ENCODE peak calls at places on chromosomes 7 and 10, in six cellular contexts. R is effector CD4-positive, alpha-beta T cell; Q is naive thymus-derived CD4-positive, alpha-beta T cell; N is Jurkat, Clone E6-1; M is SW480; S is NCI-H2029. E is an unnamed sample.

GRCh38 chr7:14717711-14718304 is 184.7 kb downstream of the DGKB start:
- DNase-seq in R (no peak), Q (no peak), N (no peak), M (peak; percentile 62), S (peak; percentile 25), E (no peak)

GRCh38 chr7:131235489-131236317 is 92.0 kb upstream of the MKLN1 start:
- DNase-seq in R (peak; percentile 71), Q (peak; percentile 6), N (peak; percentile 68), M (peak; percentile 86), S (no peak), E (peak; percentile 80)

GRCh38 chr10:110032801-110033723 is 25.3 kb downstream of the ADD3 start:
- DNase-seq in R (no peak), Q (no peak), N (no peak), M (no peak), S (no peak), E (no peak)

GRCh38 chr10:132065491-132066105 is at the start of gene JAKMIP3:
- DNase-seq in R (no peak), Q (no peak), N (no peak), M (peak; percentile 88), S (no peak), E (no peak)

GRCh38 chr10:77909755-77910375 is 16.7 kb downstream of the DLG5 start:
- DNase-seq in R (no peak), Q (no peak), N (no peak), M (peak; percentile 27), S (no peak), E (no peak)

GRCh38 chr10:80161321-80162084 is 29.0 kb downstream of the PLAC9 start:
- DNase-seq in R (no peak), Q (no peak), N (no peak), M (no peak), S (no peak), E (no peak)

GRCh38 chr7:143038635-143039034 is 11.7 kb upstream of the OR9A2 start:
- DNase-seq in R (no peak), Q (no peak), N (no peak), M (no peak), S (no peak), E (no peak)

GRCh38 chr10:97685395-97685958 is 1.6 kb downstream of the AVPI1 start:
- DNase-seq in R (no peak), Q (no peak), N (no peak), M (peak; percentile 39), S (no peak), E (no peak)

GRCh38 chr7:151172273-151173141 is 5.0 kb upstream of the GBX1 start:
- DNase-seq in R (peak; percentile 76), Q (peak; percentile 86), N (peak; percentile 47), M (peak; percentile 60), S (peak; percentile 40), E (peak; percentile 74)

GRCh38 chr10:100433253-100434240 is 29.3 kb upstream of the WNT8B start:
- DNase-seq in R (peak; percentile 93), Q (peak; percentile 84), N (peak; percentile 94), M (peak; percentile 88), S (peak; percentile 85), E (peak; percentile 94)

GRCh38 chr10:78434886-78435285 is 401.2 kb downstream of the RPS24 start:
- DNase-seq in R (no peak), Q (no peak), N (no peak), M (no peak), S (no peak), E (no peak)

GRCh38 chr10:132264966-132265877 is 42.5 kb downstream of the STK32C start:
- DNase-seq in R (no peak), Q (no peak), N (no peak), M (no peak), S (no peak), E (no peak)

GRCh38 chr7:44709011-44709915 is 39.4 kb upstream of the ZMIZ2 start:
- DNase-seq in R (no peak), Q (no peak), N (no peak), M (no peak), S (no peak), E (no peak)

GRCh38 chr7:130893441-130893894 is 159.5 kb upstream of the KLF14 start:
- DNase-seq in R (no peak), Q (no peak), N (no peak), M (no peak), S (no peak), E (no peak)

GRCh38 chr7:516606-517456 is 2.8 kb downstream of the PDGFA start:
- DNase-seq in R (no peak), Q (no peak), N (no peak), M (no peak), S (no peak), E (peak; percentile 37)

GRCh38 chr10:86263907-86264306 is 102.7 kb downstream of the GRID1 start:
- DNase-seq in R (no peak), Q (no peak), N (no peak), M (no peak), S (no peak), E (no peak)

GRCh38 chr7:66355762-66356161 is 150.6 kb downstream of the TPST1 start:
- DNase-seq in R (no peak), Q (no peak), N (no peak), M (no peak), S (no peak), E (no peak)

GRCh38 chr10:103451091-103451801 is 924 bp downstream of the CALHM2 start:
- DNase-seq in R (peak; percentile 36), Q (no peak), N (peak; percentile 4), M (peak; percentile 64), S (no peak), E (peak; percentile 64)